ENCODE peak calls at places on chromosomes 16 and 17, in four cellular contexts. One of them, this sample, is unnamed.

GRCh38 chr16:56275801-56276200 is 84.5 kb downstream of the GNAO1 start:
- DNase-seq in epithelial cell of esophagus: no peak
- DNase-seq in colonic mucosa: no peak
- DNase-seq in CD8-positive, alpha-beta T cell: no peak
- DNase-seq in this sample: no peak

GRCh38 chr17:40561871-40562611 is 3.2 kb downstream of the CCR7 start:
- DNase-seq in epithelial cell of esophagus: no peak
- DNase-seq in colonic mucosa: no peak
- DNase-seq in CD8-positive, alpha-beta T cell: peak
- DNase-seq in this sample: peak

GRCh38 chr17:8212312-8213180 is 2.2 kb upstream of the AURKB start:
- DNase-seq in epithelial cell of esophagus: no peak
- DNase-seq in colonic mucosa: no peak
- DNase-seq in CD8-positive, alpha-beta T cell: no peak
- DNase-seq in this sample: no peak

GRCh38 chr17:40419559-40420331 is 2.0 kb upstream of the TOP2A start:
- DNase-seq in epithelial cell of esophagus: no peak
- DNase-seq in colonic mucosa: no peak
- DNase-seq in CD8-positive, alpha-beta T cell: no peak
- DNase-seq in this sample: no peak

GRCh38 chr17:2087597-2088211 is 32.8 kb downstream of the HIC1 start:
- DNase-seq in epithelial cell of esophagus: no peak
- DNase-seq in colonic mucosa: peak
- DNase-seq in CD8-positive, alpha-beta T cell: peak
- DNase-seq in this sample: peak

GRCh38 chr16:70421473-70422311 is 17.2 kb downstream of the ST3GAL2 start:
- DNase-seq in epithelial cell of esophagus: no peak
- DNase-seq in colonic mucosa: no peak
- DNase-seq in CD8-positive, alpha-beta T cell: no peak
- DNase-seq in this sample: no peak

GRCh38 chr16:51577621-51578303 is 426.7 kb upstream of the SALL1 start:
- DNase-seq in epithelial cell of esophagus: peak
- DNase-seq in colonic mucosa: no peak
- DNase-seq in CD8-positive, alpha-beta T cell: no peak
- DNase-seq in this sample: no peak

GRCh38 chr16:3467920-3468319 is 24.4 kb downstream of the NAA60 start:
- DNase-seq in epithelial cell of esophagus: peak
- DNase-seq in colonic mucosa: no peak
- DNase-seq in CD8-positive, alpha-beta T cell: no peak
- DNase-seq in this sample: no peak

GRCh38 chr17:73401911-73402310 is 90.1 kb upstream of the CDC42EP4 start:
- DNase-seq in epithelial cell of esophagus: no peak
- DNase-seq in colonic mucosa: no peak
- DNase-seq in CD8-positive, alpha-beta T cell: no peak
- DNase-seq in this sample: peak

GRCh38 chr17:31693433-31694210 is 165.4 kb downstream of the COPRS start:
- DNase-seq in epithelial cell of esophagus: no peak
- DNase-seq in colonic mucosa: no peak
- DNase-seq in CD8-positive, alpha-beta T cell: no peak
- DNase-seq in this sample: no peak

GRCh38 chr16:53530046-53530445 is 27.0 kb upstream of the AKTIP start:
- DNase-seq in epithelial cell of esophagus: no peak
- DNase-seq in colonic mucosa: no peak
- DNase-seq in CD8-positive, alpha-beta T cell: no peak
- DNase-seq in this sample: no peak

GRCh38 chr17:29263916-29264315 is 17.3 kb downstream of the CRYBA1 start:
- DNase-seq in epithelial cell of esophagus: no peak
- DNase-seq in colonic mucosa: no peak
- DNase-seq in CD8-positive, alpha-beta T cell: no peak
- DNase-seq in this sample: no peak

GRCh38 chr17:12022310-12022709 is 1.6 kb downstream of the MAP2K4 start:
- DNase-seq in epithelial cell of esophagus: no peak
- DNase-seq in colonic mucosa: no peak
- DNase-seq in CD8-positive, alpha-beta T cell: no peak
- DNase-seq in this sample: no peak
- H3K4me3 ChIP-seq in epithelial cell of esophagus: peak
- H3K4me3 ChIP-seq in colonic mucosa: no peak
- H3K4me3 ChIP-seq in CD8-positive, alpha-beta T cell: no peak
- H3K4me3 ChIP-seq in this sample: no peak

GRCh38 chr17:35259001-35259400 is 16.1 kb downstream of the SLFN5 start:
- DNase-seq in epithelial cell of esophagus: no peak
- DNase-seq in colonic mucosa: no peak
- DNase-seq in CD8-positive, alpha-beta T cell: no peak
- DNase-seq in this sample: no peak
- TF ChIP-seq CTCF in epithelial cell of esophagus: no peak
- TF ChIP-seq CTCF in colonic mucosa: no peak
- TF ChIP-seq CTCF in CD8-positive, alpha-beta T cell: no peak
- TF ChIP-seq CTCF in this sample: no peak

DNA sequence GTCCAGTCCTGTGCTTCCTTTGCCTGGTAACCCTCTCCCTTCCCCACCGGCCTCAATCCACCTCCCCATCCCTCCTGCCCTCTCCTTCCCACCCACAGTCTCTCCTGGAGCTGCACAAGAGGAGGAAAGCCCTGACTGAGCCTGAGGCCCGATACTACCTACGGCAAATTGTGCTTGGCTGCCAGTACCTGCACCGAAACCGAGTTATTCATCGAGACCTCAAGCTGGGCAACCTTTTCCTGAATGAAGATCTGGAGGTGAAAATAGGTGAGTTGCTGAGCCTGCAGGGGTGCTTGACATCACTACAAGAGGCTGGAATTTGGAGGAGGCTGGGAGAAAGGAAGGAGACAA is 1.3 kb downstream of the PLK1 start:
- DNase-seq in epithelial cell of esophagus: peak
- DNase-seq in colonic mucosa: no peak
- DNase-seq in CD8-positive, alpha-beta T cell: no peak
- DNase-seq in this sample: no peak
- H3K4me3 ChIP-seq in epithelial cell of esophagus: peak
- H3K4me3 ChIP-seq in colonic mucosa: no peak
- H3K4me3 ChIP-seq in CD8-positive, alpha-beta T cell: no peak
- H3K4me3 ChIP-seq in this sample: peak

GRCh38 chr17:43949777-43950176 is 4.0 kb downstream of the PYY start:
- DNase-seq in epithelial cell of esophagus: no peak
- DNase-seq in colonic mucosa: no peak
- DNase-seq in CD8-positive, alpha-beta T cell: no peak
- DNase-seq in this sample: no peak
- TF ChIP-seq CTCF in epithelial cell of esophagus: peak
- TF ChIP-seq CTCF in colonic mucosa: no peak
- TF ChIP-seq CTCF in CD8-positive, alpha-beta T cell: no peak
- TF ChIP-seq CTCF in this sample: no peak

GRCh38 chr16:82055728-82056549 is 20.9 kb downstream of the HSD17B2 start:
- DNase-seq in epithelial cell of esophagus: peak
- DNase-seq in colonic mucosa: no peak
- DNase-seq in CD8-positive, alpha-beta T cell: no peak
- DNase-seq in this sample: no peak
- H3K4me3 ChIP-seq in epithelial cell of esophagus: no peak
- H3K4me3 ChIP-seq in colonic mucosa: no peak
- H3K4me3 ChIP-seq in CD8-positive, alpha-beta T cell: no peak
- H3K4me3 ChIP-seq in this sample: no peak

GRCh38 chr16:28879841-28880588 is 1.7 kb downstream of the ATP2A1 start:
- DNase-seq in epithelial cell of esophagus: peak
- DNase-seq in colonic mucosa: peak
- DNase-seq in CD8-positive, alpha-beta T cell: peak
- DNase-seq in this sample: peak
- TF ChIP-seq CTCF in epithelial cell of esophagus: peak
- TF ChIP-seq CTCF in colonic mucosa: no peak
- TF ChIP-seq CTCF in CD8-positive, alpha-beta T cell: no peak
- TF ChIP-seq CTCF in this sample: no peak

GRCh38 chr16:89355686-89356085 is 134.7 kb downstream of the ANKRD11 start:
- DNase-seq in epithelial cell of esophagus: no peak
- DNase-seq in colonic mucosa: no peak
- DNase-seq in CD8-positive, alpha-beta T cell: no peak
- DNase-seq in this sample: no peak

GRCh38 chr16:89357460-89357859 is 132.9 kb downstream of the ANKRD11 start:
- DNase-seq in epithelial cell of esophagus: no peak
- DNase-seq in colonic mucosa: no peak
- DNase-seq in CD8-positive, alpha-beta T cell: no peak
- DNase-seq in this sample: no peak

GRCh38 chr16:89354325-89354724 is 136.0 kb downstream of the ANKRD11 start:
- DNase-seq in epithelial cell of esophagus: no peak
- DNase-seq in colonic mucosa: no peak
- DNase-seq in CD8-positive, alpha-beta T cell: no peak
- DNase-seq in this sample: no peak

GRCh38 chr16:89357055-89357454 is 133.3 kb downstream of the ANKRD11 start:
- DNase-seq in epithelial cell of esophagus: peak
- DNase-seq in colonic mucosa: no peak
- DNase-seq in CD8-positive, alpha-beta T cell: no peak
- DNase-seq in this sample: no peak

DNA sequence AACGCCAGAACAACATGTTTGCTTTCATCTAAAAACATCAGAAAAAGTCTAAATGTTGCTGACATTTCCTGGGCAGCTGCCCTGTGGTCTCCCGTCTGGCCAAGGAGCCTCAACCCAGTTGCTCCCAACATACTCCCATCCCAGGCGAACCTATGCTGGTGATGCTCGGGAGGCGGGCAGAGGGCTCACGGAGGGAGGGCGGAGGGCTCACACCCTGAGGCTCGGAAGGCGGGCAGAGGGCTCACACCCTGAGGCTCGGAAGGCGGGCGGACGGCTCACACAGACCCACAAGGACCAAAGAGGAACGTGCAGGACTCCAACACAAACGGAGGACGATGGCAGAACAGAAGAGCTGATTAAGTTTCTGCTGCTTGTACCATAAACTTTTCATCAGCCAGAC is 135.3 kb downstream of the ANKRD11 start:
- DNase-seq in epithelial cell of esophagus: no peak
- DNase-seq in colonic mucosa: no peak
- DNase-seq in CD8-positive, alpha-beta T cell: no peak
- DNase-seq in this sample: no peak
- H3K4me3 ChIP-seq in epithelial cell of esophagus: no peak
- H3K4me3 ChIP-seq in colonic mucosa: no peak
- H3K4me3 ChIP-seq in CD8-positive, alpha-beta T cell: no peak
- H3K4me3 ChIP-seq in this sample: no peak

DNA sequence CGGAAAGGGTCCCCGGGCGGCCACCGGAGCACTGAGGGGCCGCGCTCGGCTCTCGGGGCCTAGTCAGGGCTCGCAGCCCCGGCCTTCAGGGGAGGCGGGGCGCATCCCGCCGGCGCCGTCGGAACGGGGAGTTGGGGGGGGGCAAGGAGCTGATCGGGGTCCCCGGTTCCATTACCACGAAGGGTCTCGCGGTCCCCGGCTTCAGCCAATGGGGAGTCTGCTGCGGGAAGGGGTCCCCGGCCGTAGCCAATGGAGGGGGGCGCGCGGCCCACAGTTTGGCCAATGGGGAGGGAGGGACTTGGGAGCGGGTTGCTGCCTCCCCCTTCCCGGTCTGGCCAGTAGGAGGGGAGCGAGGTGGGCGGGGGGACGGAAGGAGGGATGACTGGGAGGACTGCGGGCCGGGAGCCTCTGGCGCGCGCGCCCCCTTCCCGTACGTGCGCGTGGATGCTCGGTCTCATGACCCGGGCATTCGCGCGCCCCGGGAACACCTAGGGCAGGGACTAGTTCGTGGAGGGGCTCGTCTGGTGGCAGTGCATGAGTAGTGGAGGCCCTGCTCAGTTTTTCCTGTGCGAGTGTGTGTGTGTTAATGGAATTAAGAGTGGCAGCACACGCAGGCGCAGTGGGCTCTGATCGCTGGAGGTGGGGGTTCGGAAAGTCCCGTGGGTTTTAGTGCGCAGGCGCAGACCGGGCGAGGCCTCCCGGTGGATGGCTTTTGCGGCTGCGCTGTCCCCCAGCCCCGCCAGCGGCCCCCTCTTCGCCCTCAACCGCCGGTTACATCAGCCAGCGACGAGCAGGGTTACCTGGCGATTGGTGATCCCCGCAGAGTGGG is 1.1 kb downstream of the ATXN2L start:
- DNase-seq in epithelial cell of esophagus: peak
- DNase-seq in colonic mucosa: peak
- DNase-seq in CD8-positive, alpha-beta T cell: peak
- DNase-seq in this sample: peak
- TF ChIP-seq CTCF in epithelial cell of esophagus: peak
- TF ChIP-seq CTCF in colonic mucosa: peak
- TF ChIP-seq CTCF in CD8-positive, alpha-beta T cell: peak
- TF ChIP-seq CTCF in this sample: no peak

GRCh38 chr16:85152414-85153030 is 40.2 kb upstream of the CIBAR2 start:
- DNase-seq in epithelial cell of esophagus: peak
- DNase-seq in colonic mucosa: no peak
- DNase-seq in CD8-positive, alpha-beta T cell: no peak
- DNase-seq in this sample: peak
- H3K4me3 ChIP-seq in epithelial cell of esophagus: no peak
- H3K4me3 ChIP-seq in colonic mucosa: no peak
- H3K4me3 ChIP-seq in CD8-positive, alpha-beta T cell: no peak
- H3K4me3 ChIP-seq in this sample: peak

This sample was measured in GM12865.